ENCODE peak calls at places on chromosomes 3 and 15, in six cellular contexts. D, J, W, A, K and O are unnamed samples.
A peak's percentile ranks its signal among the peaks of the same experiment; 100 is the strongest.

GRCh38 chr3:135034291-135034768 is 239.3 kb downstream of the EPHB1 start:
- DNase-seq in D (peak; percentile 20), J (no peak), W (no peak), A (no peak), K (no peak), O (peak; percentile 28)

GRCh38 chr3:120446891-120447668 is 3.7 kb downstream of the FSTL1 start:
- DNase-seq in D (no peak), J (no peak), W (no peak), A (no peak), K (no peak), O (no peak)

GRCh38 chr15:63049747-63050439 is 7.3 kb downstream of the TPM1 start:
- DNase-seq in D (no peak), J (peak; percentile 56), W (no peak), A (no peak), K (peak; percentile 38), O (no peak)

GRCh38 chr3:50068134-50068533 is 20.6 kb upstream of the RBM5 start:
- DNase-seq in D (no peak), J (no peak), W (no peak), A (no peak), K (no peak), O (no peak)

GRCh38 chr3:168863561-168863960 is 767.8 kb upstream of the GOLIM4 start:
- DNase-seq in D (no peak), J (no peak), W (no peak), A (no peak), K (no peak), O (no peak)

GRCh38 chr3:47310391-47310790 is 27.6 kb downstream of the KLHL18 start:
- DNase-seq in D (no peak), J (no peak), W (no peak), A (no peak), K (no peak), O (no peak)

GRCh38 chr3:64518496-64518895 is 169.3 kb downstream of the ADAMTS9 start:
- DNase-seq in D (no peak), J (no peak), W (no peak), A (no peak), K (no peak), O (no peak)

GRCh38 chr15:91186892-91187644 is 87.0 kb downstream of the SV2B start:
- DNase-seq in D (peak; percentile 66), J (peak; percentile 13), W (no peak), A (no peak), K (peak; percentile 32), O (peak; percentile 35)

GRCh38 chr3:194056731-194057415 is 79.1 kb upstream of the HES1 start:
- DNase-seq in D (no peak), J (no peak), W (no peak), A (no peak), K (no peak), O (no peak)

GRCh38 chr3:150787741-150788370 is 24.9 kb upstream of the SIAH2 start:
- DNase-seq in D (peak; percentile 93), J (peak; percentile 53), W (peak; percentile 69), A (peak; percentile 73), K (peak; percentile 60), O (peak; percentile 78)

GRCh38 chr3:42159706-42160472 is 68.7 kb downstream of the TRAK1 start:
- DNase-seq in D (peak; percentile 89), J (peak; percentile 77), W (peak; percentile 59), A (peak; percentile 67), K (peak; percentile 36), O (peak; percentile 77)

GRCh38 chr3:183581496-183582155 is 26.1 kb upstream of the KLHL6 start:
- DNase-seq in D (no peak), J (no peak), W (no peak), A (no peak), K (no peak), O (no peak)

GRCh38 chr15:23497710-23498111 is 50.7 kb upstream of the GOLGA6L2 start:
- DNase-seq in D (peak; percentile 19), J (no peak), W (no peak), A (peak; percentile 18), K (no peak), O (peak; percentile 26)

GRCh38 chr15:95302809-95303208 is 1027.7 kb upstream of the NR2F2 start:
- DNase-seq in D (no peak), J (no peak), W (no peak), A (no peak), K (peak; percentile 96), O (no peak)

GRCh38 chr3:46965151-46965550 is 11.4 kb downstream of the CCDC12 start:
- DNase-seq in D (no peak), J (no peak), W (no peak), A (no peak), K (no peak), O (no peak)

GRCh38 chr15:101479851-101480612 is 9.5 kb downstream of the PCSK6 start:
- DNase-seq in D (peak; percentile 91), J (no peak), W (no peak), A (no peak), K (no peak), O (no peak)

GRCh38 chr3:29412117-29412516 is 131.2 kb downstream of the RBMS3 start:
- DNase-seq in D (no peak), J (no peak), W (no peak), A (no peak), K (no peak), O (peak; percentile 29)

GRCh38 chr3:54917862-54918261 is 10.0 kb downstream of the LRTM1 start:
- DNase-seq in D (no peak), J (no peak), W (no peak), A (no peak), K (no peak), O (no peak)

GRCh38 chr15:96565266-96565665 is 234.8 kb downstream of the NR2F2 start:
- DNase-seq in D (no peak), J (no peak), W (no peak), A (no peak), K (no peak), O (no peak)

GRCh38 chr15:22918596-22919140 is 61.5 kb downstream of the CYFIP1 start:
- DNase-seq in D (no peak), J (no peak), W (no peak), A (no peak), K (no peak), O (no peak)

GRCh38 chr15:76310470-76311070 is 699 bp downstream of the ETFA start:
- DNase-seq in D (peak; percentile 36), J (no peak), W (no peak), A (peak; percentile 47), K (peak; percentile 37), O (no peak)

GRCh38 chr3:193729601-193730000 is 136.6 kb downstream of the OPA1 start:
- DNase-seq in D (no peak), J (no peak), W (no peak), A (no peak), K (no peak), O (no peak)

GRCh38 chr3:174101244-174101643 is 703.7 kb downstream of the NLGN1 start:
- DNase-seq in D (no peak), J (no peak), W (no peak), A (no peak), K (no peak), O (no peak)

GRCh38 chr3:126100688-126101301 is 16.9 kb upstream of the SLC41A3 start:
- DNase-seq in D (no peak), J (no peak), W (no peak), A (no peak), K (peak; percentile 29), O (no peak)

GRCh38 chr15:81375461-81375860 is 1.4 kb upstream of the TMC3 start:
- DNase-seq in D (no peak), J (no peak), W (no peak), A (no peak), K (no peak), O (no peak)

GRCh38 chr3:59775781-59776270 is 726.0 kb upstream of the CFAP20DC start:
- DNase-seq in D (peak; percentile 29), J (no peak), W (no peak), A (no peak), K (no peak), O (no peak)

GRCh38 chr3:151903501-151903991 is 30.1 kb downstream of the SUCNR1 start:
- DNase-seq in D (no peak), J (no peak), W (no peak), A (no peak), K (peak; percentile 93), O (no peak)

GRCh38 chr3:190513409-190514162 is at the start of gene IL1RAP:
- DNase-seq in D (peak; percentile 96), J (peak; percentile 89), W (peak; percentile 66), A (peak; percentile 53), K (peak; percentile 91), O (peak; percentile 91)
- TF ChIP-seq EZH2 in D (peak; percentile 21), J (no peak), W (no peak), A (no peak), K (no peak), O (no peak)

GRCh38 chr3:32082727-32083126 is 23.7 kb upstream of the GPD1L start:
- DNase-seq in D (no peak), J (no peak), W (no peak), A (no peak), K (no peak), O (no peak)
- H3K4me2 ChIP-seq in D (no peak overlapping the region), J (peak overlapping the region; percentile 19), W (no peak overlapping the region), A (no peak overlapping the region), K (no peak overlapping the region), O (no peak overlapping the region)

GRCh38 chr3:113271594-113272368 is 60.4 kb downstream of the BOC start:
- DNase-seq in D (no peak), J (no peak), W (no peak), A (no peak), K (no peak), O (no peak)

GRCh38 chr3:113273604-113274003 is 62.2 kb downstream of the BOC start:
- DNase-seq in D (no peak), J (no peak), W (no peak), A (no peak), K (no peak), O (no peak)

GRCh38 chr3:113274425-113274824 is 63.1 kb downstream of the BOC start:
- DNase-seq in D (no peak), J (no peak), W (no peak), A (no peak), K (no peak), O (no peak)

GRCh38 chr3:113272369-113272748 is 61.0 kb downstream of the BOC start:
- DNase-seq in D (no peak), J (no peak), W (no peak), A (no peak), K (no peak), O (no peak)

GRCh38 chr3:113273011-113273410 is 61.7 kb downstream of the BOC start:
- DNase-seq in D (no peak), J (no peak), W (no peak), A (no peak), K (no peak), O (no peak)
- H3K36me3 ChIP-seq in D (peaks cover 6% of the 10 kb centered on the region), J (no peaks in the 10 kb centered on the region), W (no peaks in the 10 kb centered on the region), A (no peaks in the 10 kb centered on the region), K (no peaks in the 10 kb centered on the region), O (no peaks in the 10 kb centered on the region)

GRCh38 chr15:68599560-68600071 is 20.8 kb downstream of the CORO2B start:
- DNase-seq in D (peak; percentile 91), J (no peak), W (no peak), A (no peak), K (no peak), O (no peak)

GRCh38 chr15:68603951-68604350 is 25.2 kb downstream of the CORO2B start:
- DNase-seq in D (no peak), J (no peak), W (no peak), A (no peak), K (no peak), O (no peak)

GRCh38 chr15:68602484-68603240 is 23.9 kb downstream of the CORO2B start:
- DNase-seq in D (no peak), J (no peak), W (no peak), A (no peak), K (no peak), O (no peak)

GRCh38 chr15:68599153-68599545 is 20.4 kb downstream of the CORO2B start:
- DNase-seq in D (no peak), J (no peak), W (no peak), A (no peak), K (no peak), O (no peak)

GRCh38 chr15:68601206-68602197 is 22.7 kb downstream of the CORO2B start:
- DNase-seq in D (peak; percentile 66), J (no peak), W (no peak), A (no peak), K (peak; percentile 49), O (no peak)
- TF ChIP-seq EZH2 in D (no peak), J (no peak), W (no peak), A (no peak), K (no peak), O (no peak)